ENCODE peak calls at places on chromosome 15, in four cellular contexts. I, V, S and F are unnamed samples.

GRCh38 chr15:70092462-70092850 is 5.3 kb downstream of the TLE3 start:
- DNase-seq in I (no peak), V (no peak), S (no peak), F (no peak)

GRCh38 chr15:77622212-77622941 is 10.3 kb downstream of the LINGO1 start:
- DNase-seq in I (no peak), V (no peak), S (no peak), F (no peak)

GRCh38 chr15:71151061-71151460 is 35.8 kb downstream of the THSD4 start:
- DNase-seq in I (no peak), V (no peak), S (no peak), F (no peak)

GRCh38 chr15:95277266-95277665 is 1045.9 kb downstream of the MCTP2 start:
- DNase-seq in I (no peak), V (no peak), S (no peak), F (no peak)

GRCh38 chr15:77002954-77003912 is 8.3 kb downstream of the PSTPIP1 start:
- DNase-seq in I (no peak), V (peak; percentile 77), S (no peak), F (no peak)

GRCh38 chr15:92907880-92908279 is 7.8 kb downstream of the CHD2 start:
- DNase-seq in I (peak; percentile 78), V (no peak), S (no peak), F (no peak)

GRCh38 chr15:99452010-99452409 is 113.8 kb upstream of the MEF2A start:
- DNase-seq in I (no peak), V (no peak), S (no peak), F (no peak)

GRCh38 chr15:93382196-93382820 is 293.3 kb upstream of the RGMA start:
- DNase-seq in I (no peak), V (no peak), S (no peak), F (no peak)

GRCh38 chr15:76155742-76156141 is 96.0 kb downstream of the TMEM266 start:
- DNase-seq in I (no peak), V (no peak), S (no peak), F (no peak)

GRCh38 chr15:41919201-41919820 is 25.5 kb upstream of the SPTBN5 start:
- DNase-seq in I (no peak), V (no peak), S (no peak), F (no peak)

GRCh38 chr15:27645672-27646071 is 453.4 kb downstream of the OCA2 start:
- DNase-seq in I (no peak), V (no peak), S (no peak), F (no peak)

GRCh38 chr15:27650244-27650643 is 448.9 kb downstream of the OCA2 start:
- DNase-seq in I (no peak), V (no peak), S (no peak), F (no peak)

GRCh38 chr15:27648359-27648758 is 450.8 kb downstream of the OCA2 start:
- DNase-seq in I (no peak), V (no peak), S (no peak), F (no peak)
- TF ChIP-seq EP300 in I (no peak), V (no peak), S (no peak), F (no peak)

GRCh38 chr15:57223887-57224286 is 152.4 kb upstream of the CGNL1 start:
- DNase-seq in I (no peak), V (no peak), S (no peak), F (no peak)

GRCh38 chr15:57227181-57227580 is 149.1 kb upstream of the CGNL1 start:
- DNase-seq in I (no peak), V (no peak), S (no peak), F (no peak)

GRCh38 chr15:57231559-57231958 is 144.7 kb upstream of the CGNL1 start:
- DNase-seq in I (no peak), V (no peak), S (no peak), F (no peak)

GRCh38 chr15:57224664-57225063 is 151.6 kb upstream of the CGNL1 start:
- DNase-seq in I (no peak), V (no peak), S (no peak), F (no peak)

GRCh38 chr15:57227899-57228298 is 148.4 kb upstream of the CGNL1 start:
- DNase-seq in I (no peak), V (no peak), S (no peak), F (no peak)
- TF ChIP-seq EP300 in I (no peak), V (no peak), S (peak; percentile 45), F (no peak)

GRCh38 chr15:65993226-65993625 is 123.9 kb downstream of the RAB11A start:
- DNase-seq in I (no peak), V (no peak), S (no peak), F (no peak)

GRCh38 chr15:65993762-65994161 is 124.5 kb downstream of the RAB11A start:
- DNase-seq in I (no peak), V (no peak), S (no peak), F (no peak)

GRCh38 chr15:65994832-65995231 is 125.5 kb downstream of the RAB11A start:
- DNase-seq in I (no peak), V (no peak), S (no peak), F (no peak)

GRCh38 chr15:65990298-65990981 is 121.1 kb downstream of the RAB11A start:
- DNase-seq in I (no peak), V (no peak), S (no peak), F (no peak)

DNA sequence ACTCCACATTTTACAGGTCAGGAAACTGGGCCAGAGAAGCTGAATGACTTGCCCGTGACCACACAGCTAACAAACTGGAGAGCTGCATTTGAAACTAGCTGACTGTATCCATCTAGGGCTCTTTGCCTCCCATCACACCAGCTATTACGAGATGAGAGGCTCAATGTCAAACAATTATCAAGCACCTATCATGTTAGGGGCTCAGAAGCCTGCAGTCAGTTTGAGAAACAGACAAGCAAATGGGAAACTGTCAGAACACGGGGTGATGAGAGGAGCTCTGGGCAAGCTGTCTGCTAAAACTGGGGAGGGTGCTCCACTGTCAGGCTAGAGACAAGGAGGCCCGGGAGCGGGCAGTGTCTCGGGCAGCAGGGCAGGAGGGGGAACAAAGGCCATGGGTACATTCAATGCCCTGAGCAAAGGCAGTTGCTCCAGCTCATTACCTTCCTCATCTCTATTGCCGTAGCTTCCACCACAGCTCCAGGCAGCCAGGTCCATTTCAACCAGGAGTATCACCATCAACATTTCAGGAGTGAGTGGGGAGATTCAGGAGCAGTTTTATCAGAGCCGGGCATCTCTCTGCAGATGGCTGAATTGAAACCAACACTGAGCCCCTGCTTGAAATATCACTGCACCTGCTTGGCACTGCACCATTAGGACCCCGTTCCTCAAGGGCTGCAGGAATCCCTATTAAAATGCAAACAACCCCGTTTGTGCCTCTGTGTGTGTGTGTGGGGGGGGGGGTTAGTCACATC is 122.6 kb downstream of the RAB11A start:
- DNase-seq in I (no peak), V (no peak), S (no peak), F (no peak)
- TF ChIP-seq EP300 in I (no peak), V (no peak), S (no peak), F (no peak)

GRCh38 chr15:56272474-56272873 is 28.8 kb upstream of the RFX7 start:
- DNase-seq in I (no peak), V (no peak), S (no peak), F (no peak)

DNA sequence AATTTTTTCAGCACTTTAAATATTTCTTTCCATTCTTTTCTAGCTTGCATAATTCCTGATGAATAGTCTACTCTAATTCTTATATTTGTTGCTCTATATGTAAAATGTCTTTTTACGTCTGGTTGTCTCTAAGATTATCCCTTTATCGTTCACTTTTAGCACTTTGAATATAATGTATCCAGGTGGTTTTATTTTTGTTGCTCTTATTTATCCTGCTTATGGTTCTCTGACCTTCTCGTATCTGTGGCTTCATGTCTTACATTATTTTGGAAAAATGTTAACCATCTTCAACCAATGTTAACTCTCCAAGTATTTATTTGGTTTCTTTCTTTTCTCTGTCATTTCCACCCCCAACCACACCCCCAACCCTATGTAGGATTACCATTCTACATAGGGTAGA is 30.0 kb upstream of the RFX7 start:
- DNase-seq in I (no peak), V (no peak), S (no peak), F (no peak)
- TF ChIP-seq EP300 in I (no peak), V (no peak), S (no peak), F (no peak)

GRCh38 chr15:64746921-64747320 is 28.5 kb downstream of the RBPMS2 start:
- DNase-seq in I (no peak), V (no peak), S (no peak), F (no peak)
- TF ChIP-seq EP300 in I (no peak), V (no peak), S (no peak), F (no peak)

DNA sequence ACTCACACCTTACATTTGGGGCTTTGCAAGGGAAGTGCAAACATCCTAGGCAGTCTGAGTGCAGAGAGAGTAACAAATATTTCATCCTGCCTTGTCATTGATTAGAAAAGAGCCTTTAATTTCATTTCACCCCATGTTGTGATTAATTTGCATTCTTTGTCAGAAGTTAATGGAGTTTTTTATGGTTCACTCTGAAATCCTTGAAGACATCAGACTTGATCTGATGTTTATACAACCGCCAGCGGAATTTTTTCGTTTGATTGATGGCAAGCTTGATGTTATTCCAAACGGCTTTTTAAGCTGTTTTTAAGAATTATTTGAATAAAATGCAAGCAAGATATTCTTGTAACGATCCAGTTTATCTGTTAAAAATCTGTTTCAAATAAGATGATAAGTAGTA is 92.3 kb upstream of the SKOR1 start:
- DNase-seq in I (no peak), V (no peak), S (no peak), F (no peak)
- TF ChIP-seq EP300 in I (no peak), V (no peak), S (no peak), F (no peak)

GRCh38 chr15:47186071-47186470 is 531.2 kb upstream of the SEMA6D start:
- DNase-seq in I (no peak), V (no peak), S (no peak), F (no peak)
- TF ChIP-seq EP300 in I (no peak), V (no peak), S (no peak), F (no peak)